ENCODE peak calls at places on chromosome 20, in four cellular contexts. O, X, R and U are unnamed samples.

GRCh38 chr20:25508083-25508770 is 77.1 kb downstream of the NINL start:
- DNase-seq in X (peak; percentile 93), O (peak; percentile 82), R (no peak), U (no peak)

GRCh38 chr20:14957416-14957815 is 620.0 kb upstream of the FLRT3 start:
- DNase-seq in X (no peak), R (no peak), O (no peak), U (no peak)

GRCh38 chr20:62702886-62703852 is 5.5 kb upstream of the NTSR1 start:
- DNase-seq in O (peak; percentile 93), X (peak; percentile 86), R (peak; percentile 47), U (peak; percentile 78)

GRCh38 chr20:2900845-2901592 is 27.7 kb downstream of the PTPRA start:
- DNase-seq in X (no peak), R (no peak), O (no peak), U (no peak)

GRCh38 chr20:11140359-11140758 is 466.6 kb upstream of the JAG1 start:
- DNase-seq in O (peak; percentile 84), X (peak; percentile 87), R (no peak), U (no peak)

GRCh38 chr20:50338479-50339195 is 148.0 kb downstream of the CEBPB start:
- DNase-seq in R (peak; percentile 96), X (peak; percentile 55), O (peak; percentile 45), U (no peak)

GRCh38 chr20:8855315-8855714 is 213.6 kb upstream of the PLCB4 start:
- DNase-seq in X (peak; percentile 36), R (no peak), O (no peak), U (no peak)

GRCh38 chr20:9884061-9884460 is 45.2 kb upstream of the PAK5 start:
- DNase-seq in O (no peak), R (no peak), X (no peak), U (peak; percentile 3)

GRCh38 chr20:31410011-31410410 is 4.0 kb upstream of the DEFB121 start:
- DNase-seq in R (no peak), O (no peak), X (no peak), U (no peak)

GRCh38 chr20:54099894-54100293 is 29.5 kb upstream of the BCAS1 start:
- DNase-seq in O (no peak), R (no peak), X (no peak), U (no peak)

GRCh38 chr20:38246357-38247165 is 14.0 kb downstream of the KIAA1755 start:
- DNase-seq in X (no peak), O (no peak), R (no peak), U (no peak)

GRCh38 chr20:10649080-10649816 is 24.6 kb downstream of the JAG1 start:
- DNase-seq in X (no peak), O (no peak), R (no peak), U (no peak)